ENCODE peak calls at places on chromosomes 16 and 17, in six cellular contexts. B, Q, G, N, Y and T are unnamed samples.

GRCh38 chr17:68598545-68598961 is 2.6 kb downstream of the FAM20A start:
- DNase-seq in Y (no peak), Q (no peak), B (no peak), N (no peak), G (no peak), T (no peak)

GRCh38 chr17:74118504-74118903 is 85.0 kb upstream of the RPL38 start:
- DNase-seq in G (no peak), N (no peak), Q (no peak), Y (no peak), B (no peak), T (no peak)

GRCh38 chr17:7961436-7961835 is 29.4 kb downstream of the CNTROB start:
- DNase-seq in N (no peak), Q (no peak), Y (no peak), B (no peak), G (no peak), T (no peak)

GRCh38 chr16:35862242-35862641 is 2402.8 kb downstream of the TP53TG3F start:
- DNase-seq in Q (no peak), Y (no peak), B (no peak), G (no peak), N (no peak), T (no peak)

GRCh38 chr17:40484285-40484972 is 17.0 kb downstream of the TNS4 start:
- DNase-seq in G (no peak), Y (no peak), Q (no peak), N (no peak), B (no peak), T (no peak)

GRCh38 chr16:31488630-31489564 is 6.0 kb downstream of the SLC5A2 start:
- DNase-seq in N (no peak), Y (no peak), G (no peak), Q (no peak), B (no peak), T (no peak)

GRCh38 chr17:56125830-56126819 is 27.1 kb upstream of the ANKFN1 start:
- DNase-seq in Q (no peak), N (no peak), Y (peak; percentile 30), G (peak; percentile 5), B (no peak), T (no peak)

GRCh38 chr17:56558088-56558487 is 35.4 kb upstream of the NOG start:
- DNase-seq in Y (no peak), B (no peak), Q (no peak), G (no peak), N (no peak), T (no peak)

GRCh38 chr17:77116371-77116860 is 24.4 kb upstream of the SEC14L1 start:
- DNase-seq in G (no peak), B (no peak), N (no peak), Q (no peak), Y (no peak), T (no peak)

GRCh38 chr17:45852535-45853297 is 8.0 kb downstream of the SPPL2C start:
- DNase-seq in Q (peak; percentile 35), N (peak; percentile 49), G (peak; percentile 56), B (peak; percentile 51), Y (peak; percentile 23), T (peak; percentile 36)

GRCh38 chr17:42560246-42560645 is 1.7 kb upstream of the COASY start:
- DNase-seq in N (no peak), B (no peak), Y (no peak), Q (no peak), G (no peak), T (no peak)

GRCh38 chr16:83602797-83603735 is 204.7 kb upstream of the HSBP1 start:
- DNase-seq in B (no peak), N (no peak), G (no peak), Q (no peak), Y (no peak), T (no peak)

GRCh38 chr16:69725480-69726312 is 664 bp downstream of the NQO1 start:
- DNase-seq in Q (no peak), B (no peak), G (no peak), Y (no peak), N (no peak), T (no peak)

GRCh38 chr17:17144916-17145665 is 61.0 kb downstream of the PLD6 start:
- DNase-seq in B (no peak), Q (no peak), Y (no peak), G (no peak), N (no peak), T (no peak)

GRCh38 chr17:37176683-37177082 is 199.1 kb upstream of the C17orf78 start:
- DNase-seq in Y (no peak), G (peak; percentile 12), Q (no peak), N (no peak), B (no peak), T (no peak)

GRCh38 chr17:16342979-16343378 is 10.3 kb downstream of the CENPV start:
- DNase-seq in B (no peak), Q (no peak), N (no peak), G (no peak), Y (peak; percentile 29), T (no peak)

GRCh38 chr17:44203731-44204452 is 4.2 kb upstream of the ATXN7L3 start:
- DNase-seq in B (peak; percentile 51), G (no peak), N (no peak), Q (no peak), Y (no peak), T (no peak)

GRCh38 chr17:35930211-35931065 is at the start of gene RDM1:
- DNase-seq in G (peak; percentile 96), B (peak; percentile 86), Q (peak; percentile 61), Y (peak; percentile 8), N (peak; percentile 71), T (no peak)

GRCh38 chr17:78210111-78210510 is 3.9 kb upstream of the BIRC5 start:
- DNase-seq in N (no peak), B (no peak), Q (no peak), Y (no peak), G (no peak), T (no peak)

GRCh38 chr17:74307984-74308773 is 17.8 kb upstream of the KIF19 start:
- DNase-seq in Y (no peak), B (no peak), G (no peak), Q (no peak), N (no peak), T (no peak)

GRCh38 chr17:9798724-9799123 is 7.3 kb upstream of the DHRS7C start:
- DNase-seq in N (no peak), Y (no peak), G (no peak), Q (no peak), B (no peak), T (no peak)

GRCh38 chr16:84247341-84247740 is 7.5 kb upstream of the KCNG4 start:
- DNase-seq in G (no peak), Q (no peak), N (no peak), B (no peak), Y (no peak), T (no peak)

GRCh38 chr16:47774661-47775060 is 313.5 kb downstream of the PHKB start:
- DNase-seq in G (no peak), B (no peak), Q (no peak), N (no peak), Y (no peak), T (no peak)

GRCh38 chr17:40091691-40092397 is 8.5 kb downstream of the NR1D1 start:
- DNase-seq in Q (no peak), B (no peak), G (no peak), Y (no peak), N (no peak), T (no peak)